ENCODE peak calls at places on chromosomes 1 and 21, in five cellular contexts. O is ovary; Z is NCI-H1417; W is stimulated activated CD8-positive, alpha-beta memory T cell treated with anti-CD3 and anti-CD28 coated beads, Interleukin-15, amount 100 ng/mL, for 24 hours; V is NT2/D1. M is an unnamed sample.

GRCh38 chr1:174836543-174836942 is 163.2 kb upstream of the CACYBP start:
- DNase-seq in O (no peak), Z (no peak), W (no peak), V (no peak), M (no peak)

GRCh38 chr1:195894411-195894810 is 713.8 kb downstream of the KCNT2 start:
- DNase-seq in O (no peak), Z (no peak), W (no peak), V (peak), M (no peak)

GRCh38 chr1:42130061-42130460 is 23.1 kb upstream of the GUCA2B start:
- DNase-seq in O (no peak), Z (no peak), W (no peak), V (no peak), M (no peak)

GRCh38 chr1:92736395-92736794 is 48.5 kb downstream of the EVI5 start:
- DNase-seq in O (no peak), Z (no peak), W (no peak), V (no peak), M (no peak)

GRCh38 chr1:236494586-236495207 is 29.1 kb upstream of the LGALS8 start:
- DNase-seq in O (no peak), Z (no peak), W (no peak), V (no peak), M (no peak)

GRCh38 chr1:18284750-18285532 is 177.3 kb downstream of the IGSF21 start:
- DNase-seq in O (no peak), Z (peak), W (no peak), V (no peak), M (no peak)

GRCh38 chr1:187390157-187390556 is 561.4 kb downstream of the PLA2G4A start:
- DNase-seq in O (no peak), Z (no peak), W (no peak), V (no peak), M (no peak)

GRCh38 chr1:115757866-115758265 is 10.6 kb downstream of the CASQ2 start:
- DNase-seq in O (no peak), Z (no peak), W (no peak), V (no peak), M (no peak)

GRCh38 chr1:109767596-109768334 is 4.0 kb upstream of the EPS8L3 start:
- DNase-seq in O (peak), Z (no peak), W (no peak), V (no peak), M (no peak)

GRCh38 chr1:5748286-5749225 is 243.7 kb downstream of the NPHP4 start:
- DNase-seq in O (no peak), Z (no peak), W (no peak), V (no peak), M (no peak)

GRCh38 chr1:242854466-242854865 is 330.0 kb upstream of the PLD5 start:
- DNase-seq in O (no peak), Z (no peak), W (no peak), V (no peak), M (no peak)

GRCh38 chr1:108050911-108051624 is 86.1 kb upstream of the VAV3 start:
- DNase-seq in O (no peak), Z (no peak), W (no peak), V (no peak), M (no peak)

GRCh38 chr21:27269646-27270045 is 302.8 kb upstream of the ADAMTS5 start:
- DNase-seq in O (no peak), Z (no peak), W (no peak), V (peak), M (no peak)

GRCh38 chr21:45013271-45013841 is 61.0 kb upstream of the ADARB1 start:
- DNase-seq in O (no peak), Z (no peak), W (no peak), V (no peak), M (no peak)

GRCh38 chr1:207327994-207328393 is 6.5 kb downstream of the CD55 start:
- DNase-seq in O (no peak), Z (no peak), W (no peak), V (no peak), M (no peak)

GRCh38 chr1:113046569-113046968 is 26.4 kb upstream of the LRIG2 start:
- DNase-seq in O (no peak), Z (no peak), W (no peak), V (no peak), M (peak)

M was measured in SK-N-MC.